ENCODE peak calls at places on chromosomes 2 and 18, in four cellular contexts. N, S, Y and K are unnamed samples.

GRCh38 chr18:59659486-59660187 is 37.6 kb downstream of the CCBE1 start:
- DNase-seq in S (no peak), Y (no peak), N (no peak), K (no peak)

GRCh38 chr2:240721596-240722180 is 30.0 kb downstream of the AQP12A start:
- DNase-seq in S (no peak), Y (no peak), N (no peak), K (no peak)

GRCh38 chr2:120641366-120641771 is 94.3 kb upstream of the GLI2 start:
- DNase-seq in N (no peak), Y (peak; percentile 91), S (no peak), K (no peak)

GRCh38 chr2:68714866-68715265 is 19.7 kb upstream of the ARHGAP25 start:
- DNase-seq in N (no peak), Y (peak; percentile 39), S (no peak), K (no peak)

GRCh38 chr2:20130821-20131645 is 79.6 kb upstream of the LAPTM4A start:
- DNase-seq in Y (no peak), N (no peak), S (no peak), K (no peak)

GRCh38 chr2:161972232-161972631 is 101.8 kb downstream of the DPP4 start:
- DNase-seq in Y (no peak), N (no peak), S (no peak), K (no peak)

GRCh38 chr18:61771861-61772260 is 120.9 kb downstream of the RNF152 start:
- DNase-seq in N (no peak), S (no peak), Y (no peak), K (no peak)

GRCh38 chr2:154699560-154699901 is 1.0 kb downstream of the KCNJ3 start:
- DNase-seq in S (no peak), N (no peak), Y (no peak), K (no peak)

GRCh38 chr2:61597300-61598289 is 59.4 kb upstream of the XPO1 start:
- DNase-seq in N (no peak), S (no peak), Y (no peak), K (peak; percentile 66)

GRCh38 chr2:62201307-62201706 is 5.4 kb downstream of the B3GNT2 start:
- DNase-seq in Y (no peak), N (no peak), S (no peak), K (no peak)

GRCh38 chr18:51041677-51042076 is 11.7 kb downstream of the SMAD4 start:
- DNase-seq in S (no peak), Y (no peak), N (no peak), K (no peak)

GRCh38 chr18:50475538-50476193 is 84.2 kb upstream of the MAPK4 start:
- DNase-seq in S (no peak), Y (no peak), N (no peak), K (no peak)

GRCh38 chr18:10353791-10354190 is 100.6 kb upstream of the APCDD1 start:
- DNase-seq in S (no peak), Y (peak; percentile 25), N (no peak), K (no peak)

DNA sequence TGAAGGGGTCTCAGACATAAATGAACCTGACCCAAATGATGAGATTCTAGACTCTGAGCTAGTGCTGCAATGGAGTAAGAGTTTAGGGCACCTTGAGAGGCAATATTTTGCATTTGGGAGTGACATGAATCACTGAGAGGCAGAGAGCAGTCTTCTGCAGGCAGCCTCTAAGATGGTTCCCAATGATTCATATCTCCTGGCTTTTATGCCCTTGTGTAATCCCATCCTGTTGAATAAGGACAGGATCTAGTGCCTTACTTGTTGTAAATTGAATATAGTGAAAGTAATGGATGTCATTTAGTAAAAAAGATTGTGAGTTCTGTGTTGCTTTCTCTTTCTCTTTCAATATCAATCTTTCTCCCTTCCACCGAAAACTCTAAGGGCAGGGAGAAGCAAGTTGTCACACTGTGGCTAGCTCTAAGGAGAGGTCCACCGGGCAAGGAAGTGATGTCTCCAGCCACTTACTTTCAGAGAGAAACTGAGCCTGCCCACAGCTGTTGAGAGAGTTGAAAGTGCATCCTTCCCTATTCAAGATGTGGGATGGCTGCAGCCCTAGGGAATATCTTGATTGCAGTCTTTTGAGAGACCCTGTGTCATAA is 144.7 kb downstream of the TRIB2 start:
- DNase-seq in N (no peak), S (no peak), Y (no peak), K (no peak)
- H3K9me3 ChIP-seq in N (no peaks in the 10 kb centered on the region), S (no peaks in the 10 kb centered on the region), Y (peaks cover 7% of the 10 kb centered on the region), K (no peaks in the 10 kb centered on the region)

GRCh38 chr2:230714122-230714453 is 1.4 kb downstream of the CAB39 start:
- DNase-seq in Y (peak; percentile 76), S (no peak), N (peak; percentile 29), K (no peak)

GRCh38 chr2:230715201-230715600 is 2.6 kb downstream of the CAB39 start:
- DNase-seq in S (no peak), N (no peak), Y (no peak), K (no peak)

GRCh38 chr2:230717595-230717994 is 5.0 kb downstream of the CAB39 start:
- DNase-seq in Y (no peak), S (no peak), N (peak; percentile 50), K (no peak)

GRCh38 chr2:230719340-230719739 is 6.7 kb downstream of the CAB39 start:
- DNase-seq in S (no peak), N (no peak), Y (no peak), K (no peak)

DNA sequence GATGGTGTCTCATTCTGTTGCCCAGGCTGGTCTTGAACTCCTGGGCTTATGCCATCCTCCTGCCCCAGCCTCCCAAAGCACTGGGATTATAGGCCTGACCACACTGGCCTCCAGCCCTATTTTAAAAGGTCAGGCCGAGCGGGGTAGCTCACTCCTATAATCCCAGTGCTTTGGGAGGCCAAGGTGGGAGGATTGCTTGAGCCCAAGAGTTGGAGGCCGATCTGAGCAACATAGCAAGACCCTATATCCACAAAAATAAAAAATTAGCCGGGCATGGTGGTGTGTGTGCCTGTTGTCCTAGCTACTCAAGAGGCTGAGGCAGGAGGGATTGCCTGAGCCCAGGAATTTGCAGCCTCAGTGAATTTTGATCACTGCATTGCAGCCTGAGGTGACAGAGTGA is 3.9 kb downstream of the CAB39 start:
- DNase-seq in Y (no peak), S (no peak), N (no peak), K (no peak)
- H3K27ac ChIP-seq in Y (no peak overlapping the region), S (no peak overlapping the region), N (no peak overlapping the region), K (no peak overlapping the region)

GRCh38 chr2:317501-318424 is 29.9 kb upstream of the ALKAL2 start:
- DNase-seq in N (no peak), Y (no peak), S (no peak), K (no peak)
- H3K9me3 ChIP-seq in N (no peaks in the 10 kb centered on the region), Y (peaks cover 5% of the 10 kb centered on the region), S (no peaks in the 10 kb centered on the region), K (no peaks in the 10 kb centered on the region)

DNA sequence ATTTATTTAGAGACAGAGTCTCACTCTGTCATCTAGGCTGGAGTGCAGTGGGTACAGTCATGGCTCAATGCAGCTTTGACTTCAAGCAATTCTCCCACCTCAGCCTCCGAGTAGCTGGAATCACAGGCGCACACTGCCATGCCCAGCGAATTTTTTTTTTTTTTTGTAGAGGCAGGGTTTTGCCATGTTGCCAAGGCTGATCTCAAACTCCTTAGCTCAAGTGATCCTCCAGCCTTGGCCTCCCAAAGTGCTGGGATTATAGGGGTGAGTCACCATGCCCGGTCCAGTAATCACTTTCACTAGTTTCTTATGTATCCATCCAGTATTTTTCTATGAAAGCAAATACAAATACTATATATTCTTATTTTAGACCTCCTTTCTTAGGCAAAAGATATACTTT is 24.0 kb downstream of the PRKAG3 start:
- DNase-seq in Y (no peak), S (no peak), N (no peak), K (no peak)
- H3K27ac ChIP-seq in Y (no peak overlapping the region), S (peak overlapping the region; percentile 70), N (peak overlapping the region; percentile 38), K (no peak overlapping the region)

DNA sequence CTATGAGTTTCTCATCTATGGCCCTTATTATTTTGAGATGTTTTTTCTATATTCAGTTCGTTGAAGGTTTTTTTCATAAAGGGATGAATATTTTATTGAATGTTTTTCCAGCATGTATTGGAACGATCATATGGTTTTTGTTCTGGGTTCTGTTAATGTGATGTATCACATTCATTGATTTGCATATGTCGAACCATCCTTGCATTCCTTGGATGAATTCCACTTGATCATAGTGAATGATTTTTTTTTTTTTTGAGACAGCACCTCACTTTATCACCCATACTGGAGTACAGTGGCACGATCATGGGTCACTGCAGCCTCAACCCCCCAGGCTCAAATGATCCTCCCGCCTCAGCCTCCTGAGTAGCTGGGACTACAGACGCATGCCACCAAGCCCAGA is 5.5 kb upstream of the NEMP2 start:
- DNase-seq in N (no peak), Y (no peak), S (no peak), K (no peak)
- H3K9me3 ChIP-seq in N (no peaks in the 10 kb centered on the region), Y (peaks cover 3% of the 10 kb centered on the region), S (no peaks in the 10 kb centered on the region), K (no peaks in the 10 kb centered on the region)